ENCODE peak calls at places on chromosomes 12 and 14, in nine cellular contexts. D, F, Y, S, T, N, W, K and I are unnamed samples.
A peak's percentile ranks its signal among the peaks of the same experiment; 100 is the strongest.

GRCh38 chr14:104548802-104549535 is 30.6 kb upstream of the C14orf180 start:
- DNase-seq in D (no peak), W (no peak), N (peak; percentile 21), K (peak; percentile 6), Y (peak; percentile 55), T (no peak), F (no peak), S (no peak), I (no peak)

GRCh38 chr14:91897121-91897701 is 29.9 kb upstream of the TC2N start:
- DNase-seq in D (peak; percentile 33), F (peak; percentile 87), S (no peak), K (peak; percentile 87), N (peak; percentile 91), Y (no peak), T (no peak), W (peak; percentile 33), I (no peak)

GRCh38 chr14:76672123-76672522 is 89.1 kb upstream of the VASH1 start:
- DNase-seq in F (no peak), Y (no peak), W (no peak), D (no peak), T (no peak), K (no peak), N (no peak), S (no peak), I (no peak)

GRCh38 chr12:22598141-22598762 is 26.7 kb upstream of the ETNK1 start:
- DNase-seq in S (no peak), D (no peak), T (no peak), F (no peak), Y (no peak), W (no peak), K (no peak), N (no peak), I (no peak)

GRCh38 chr12:12716151-12716844 is 870 bp upstream of the CDKN1B start:
- DNase-seq in W (peak; percentile 34), K (no peak), T (no peak), F (no peak), D (peak; percentile 93), S (no peak), Y (no peak), N (no peak), I (peak; percentile 90)

GRCh38 chr12:75533239-75533638 is 21.8 kb upstream of the KRR1 start:
- DNase-seq in F (no peak), T (no peak), Y (no peak), N (no peak), W (no peak), D (no peak), S (no peak), K (no peak), I (no peak)

GRCh38 chr12:66819587-66819986 is 140.7 kb upstream of the GRIP1 start:
- DNase-seq in K (no peak), S (no peak), Y (no peak), F (no peak), T (no peak), W (no peak), N (no peak), D (no peak), I (no peak)

GRCh38 chr12:55797068-55797467 is 20.5 kb downstream of the SARNP start:
- DNase-seq in T (peak; percentile 55), Y (no peak), D (peak; percentile 41), N (no peak), F (no peak), S (peak; percentile 68), W (peak; percentile 83), K (no peak), I (no peak)

GRCh38 chr12:132729541-132730320 is 19.1 kb downstream of the PGAM5 start:
- DNase-seq in Y (no peak), S (peak; percentile 52), D (no peak), F (no peak), T (no peak), K (no peak), N (no peak), W (no peak), I (no peak)

DNA sequence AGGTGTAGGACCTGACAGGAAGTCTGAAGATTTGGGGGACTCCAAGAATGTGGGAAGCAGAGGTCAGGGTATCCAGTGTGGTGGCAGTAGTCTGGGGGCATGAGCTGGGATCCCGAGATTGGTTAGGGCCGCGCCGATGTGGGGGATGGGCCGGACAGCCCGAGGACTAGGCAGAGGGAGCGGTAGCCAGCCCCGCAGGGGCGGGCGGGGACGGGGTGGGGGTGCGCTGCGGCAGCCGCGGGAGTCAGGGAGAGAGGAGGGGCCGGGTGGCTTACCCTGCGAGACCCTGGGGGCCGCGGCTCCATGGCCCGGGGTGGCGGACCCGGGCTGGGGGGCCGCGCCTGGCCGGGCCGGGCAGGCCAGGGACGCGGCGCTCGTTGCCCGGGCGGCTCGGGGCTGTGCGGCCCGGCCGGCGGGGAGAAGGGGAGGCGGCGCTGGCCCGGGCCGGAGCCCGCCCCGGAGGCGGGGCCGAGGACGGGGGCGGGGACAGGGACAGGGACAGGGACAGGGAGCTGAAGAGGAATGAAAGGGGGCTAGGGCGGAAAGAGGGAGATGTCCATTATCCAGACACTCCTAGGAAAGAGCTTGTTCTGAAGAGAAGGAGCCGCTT is 5.6 kb downstream of the ZNF385A start:
- DNase-seq in W (peak; percentile 80), N (peak; percentile 82), S (peak; percentile 93), T (peak; percentile 87), D (peak; percentile 36), K (peak; percentile 54), Y (no peak), F (no peak), I (no peak)
- TF ChIP-seq POLR2AphosphoS5 in W (no peak), N (no peak), S (no peak), T (no peak), D (peak; percentile 18), K (no peak), Y (no peak), F (no peak), I (no peak)

DNA sequence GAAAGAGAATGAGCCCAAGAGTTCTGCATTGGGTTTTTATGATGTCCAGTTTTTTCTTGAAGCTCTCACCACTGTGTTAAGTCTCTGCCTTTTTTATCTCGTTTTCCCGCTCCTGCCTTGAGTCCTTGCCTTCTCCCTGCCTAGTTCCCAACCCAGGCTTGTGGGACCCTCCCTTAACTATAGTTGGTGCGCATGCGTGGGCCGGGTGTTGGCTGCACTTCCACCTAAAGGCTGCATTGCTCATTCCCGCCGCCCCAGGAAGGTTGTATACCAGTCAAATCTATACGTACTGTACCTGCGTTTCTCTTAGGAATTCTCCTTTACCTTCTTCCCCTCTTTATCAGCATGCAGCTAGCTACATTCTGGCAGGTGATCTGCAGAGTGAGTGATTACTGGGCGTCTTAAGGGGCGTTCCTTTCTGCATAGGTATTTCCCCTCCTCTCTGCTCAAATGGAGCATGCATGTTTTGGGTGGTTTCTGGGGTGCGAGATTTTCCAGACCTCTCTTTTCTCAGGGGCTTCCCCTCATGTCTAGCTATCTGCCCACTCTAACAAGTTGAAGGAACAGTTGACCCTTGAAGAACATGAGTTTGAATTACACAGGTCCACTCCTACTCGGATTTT is 6.6 kb upstream of the REP15 start:
- DNase-seq in T (peak; percentile 32), N (no peak), D (no peak), F (no peak), K (no peak), S (no peak), W (no peak), Y (no peak), I (no peak)
- H3K27ac ChIP-seq in T (no peak overlapping the region), N (no peak overlapping the region), D (no peak overlapping the region), F (no peak overlapping the region), K (no peak overlapping the region), S (no peak overlapping the region), W (no peak overlapping the region), Y (no peak overlapping the region), I (no peak overlapping the region)

DNA sequence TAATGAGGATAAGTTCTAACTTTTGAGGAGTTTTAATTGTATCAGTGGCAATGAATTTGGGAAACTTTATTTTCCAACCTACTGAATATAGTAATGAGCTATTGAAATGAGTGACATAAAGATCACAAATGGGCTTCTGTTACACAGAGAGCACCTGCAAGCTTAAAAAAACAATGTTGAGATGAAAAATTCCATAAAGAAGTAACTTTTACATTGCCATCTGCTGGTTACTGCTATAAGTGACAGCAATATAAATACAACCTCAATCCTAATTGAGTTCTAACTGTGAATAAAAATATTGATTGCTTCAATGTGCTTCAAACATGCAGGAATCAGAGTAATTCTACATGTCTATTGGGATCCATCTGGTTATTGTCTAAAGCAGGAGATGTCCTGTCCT is 14.2 kb downstream of the WIF1 start:
- DNase-seq in S (no peak), Y (no peak), D (peak; percentile 9), K (no peak), W (peak; percentile 23), T (no peak), N (no peak), F (no peak), I (no peak)
- TF ChIP-seq CTCF in S (peak; percentile 57), Y (no peak), D (no peak), K (peak; percentile 18), W (peak; percentile 53), T (no peak), N (no peak), F (peak; percentile 36), I (no peak)

GRCh38 chr12:92987362-92987761 is 58.3 kb upstream of the EEA1 start:
- DNase-seq in K (no peak), T (peak; percentile 48), Y (no peak), S (peak; percentile 48), F (no peak), N (no peak), D (peak; percentile 82), W (peak; percentile 86), I (no peak)
- TF ChIP-seq POLR2AphosphoS5 in K (no peak), T (no peak), Y (no peak), S (no peak), F (no peak), N (no peak), D (no peak), W (no peak), I (no peak)

GRCh38 chr12:20567413-20567812 is 127.7 kb upstream of the SLCO1C1 start:
- DNase-seq in W (no peak), Y (no peak), F (no peak), S (no peak), K (no peak), N (no peak), T (no peak), D (peak; percentile 64), I (no peak)

GRCh38 chr12:20557076-20557475 is 138.1 kb upstream of the SLCO1C1 start:
- DNase-seq in F (no peak), Y (no peak), N (no peak), S (no peak), W (no peak), T (no peak), D (no peak), K (no peak), I (no peak)

GRCh38 chr12:20560935-20561334 is 134.2 kb upstream of the SLCO1C1 start:
- DNase-seq in T (no peak), Y (no peak), S (no peak), F (no peak), W (no peak), K (no peak), N (no peak), D (no peak), I (no peak)

DNA sequence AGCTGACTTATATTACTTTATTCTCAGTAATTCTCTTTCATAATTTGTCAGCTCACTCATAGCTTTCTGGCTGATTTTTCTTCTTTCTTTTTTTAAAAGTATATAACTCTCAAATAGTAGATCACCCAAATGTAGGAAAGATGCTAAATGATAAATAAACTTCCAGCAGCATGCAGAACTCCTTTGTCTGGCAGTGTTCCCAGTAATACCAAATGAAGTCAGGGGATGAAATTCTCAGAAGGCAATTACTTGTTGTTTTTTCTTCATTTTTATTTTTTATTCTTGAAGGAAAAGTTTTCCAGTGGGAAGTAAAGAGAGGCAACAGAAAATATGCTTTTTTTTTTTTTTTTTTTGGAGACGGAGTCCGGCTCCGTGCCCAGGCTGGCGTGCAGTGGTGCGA is 133.2 kb upstream of the SLCO1C1 start:
- DNase-seq in D (no peak), N (no peak), S (no peak), W (no peak), F (no peak), T (no peak), Y (no peak), K (no peak), I (no peak)
- H3K27ac ChIP-seq in D (no peak overlapping the region), N (no peak overlapping the region), S (peak overlapping the region; percentile 29), W (no peak overlapping the region), F (no peak overlapping the region), T (no peak overlapping the region), Y (no peak overlapping the region), K (no peak overlapping the region), I (no peak overlapping the region)

GRCh38 chr14:99562848-99563748 is 40.9 kb downstream of the CCDC85C start:
- DNase-seq in D (peak; percentile 77), T (peak; percentile 43), Y (no peak), W (peak; percentile 96), N (peak; percentile 96), F (peak; percentile 64), K (peak; percentile 91), S (peak; percentile 84), I (no peak)
- TF ChIP-seq CTCF in D (peak; percentile 70), T (peak; percentile 38), Y (peak; percentile 16), W (peak; percentile 38), N (peak; percentile 42), F (peak; percentile 41), K (peak; percentile 81), S (peak; percentile 64), I (peak; percentile 30)